ENCODE peak calls at places on chromosome 18, in six cellular contexts. One of them, this sample, is unnamed. For H3K36me3, the result is how much of the 10 kb centered on the place peaks cover.

GRCh38 chr18:37393945-37394609 is 171.5 kb downstream of the CELF4 start:
- DNase-seq in transverse colon: peak
- DNase-seq in spleen: peak
- DNase-seq in H1: peak
- DNase-seq in HCT116: no peak
- DNase-seq in gastrocnemius medialis: peak
- DNase-seq in this sample: no peak

GRCh38 chr18:23228102-23229051 is 93.1 kb downstream of the CABLES1 start:
- DNase-seq in transverse colon: peak
- DNase-seq in HCT116: no peak
- DNase-seq in spleen: no peak
- DNase-seq in gastrocnemius medialis: no peak
- DNase-seq in H1: no peak
- DNase-seq in this sample: no peak

GRCh38 chr18:2237706-2238105 is 333.6 kb downstream of the METTL4 start:
- DNase-seq in gastrocnemius medialis: no peak
- DNase-seq in H1: no peak
- DNase-seq in HCT116: no peak
- DNase-seq in transverse colon: no peak
- DNase-seq in spleen: no peak
- DNase-seq in this sample: no peak

GRCh38 chr18:26159353-26159752 is 25.7 kb downstream of the PSMA8 start:
- DNase-seq in spleen: no peak
- DNase-seq in gastrocnemius medialis: no peak
- DNase-seq in HCT116: peak
- DNase-seq in H1: no peak
- DNase-seq in transverse colon: no peak
- DNase-seq in this sample: no peak

GRCh38 chr18:10938241-10938640 is 211.1 kb downstream of the PIEZO2 start:
- DNase-seq in transverse colon: no peak
- DNase-seq in HCT116: no peak
- DNase-seq in spleen: no peak
- DNase-seq in H1: no peak
- DNase-seq in gastrocnemius medialis: no peak
- DNase-seq in this sample: no peak

GRCh38 chr18:28802546-28802945 is 625.6 kb upstream of the CDH2 start:
- DNase-seq in transverse colon: no peak
- DNase-seq in H1: no peak
- DNase-seq in gastrocnemius medialis: no peak
- DNase-seq in HCT116: no peak
- DNase-seq in spleen: no peak
- DNase-seq in this sample: no peak

GRCh38 chr18:26157326-26157725 is 23.7 kb downstream of the PSMA8 start:
- DNase-seq in HCT116: no peak
- DNase-seq in spleen: no peak
- DNase-seq in gastrocnemius medialis: no peak
- DNase-seq in transverse colon: no peak
- DNase-seq in H1: no peak
- DNase-seq in this sample: no peak

GRCh38 chr18:77119851-77120491 is 12.6 kb downstream of the MBP start:
- DNase-seq in gastrocnemius medialis: no peak
- DNase-seq in HCT116: no peak
- DNase-seq in H1: no peak
- DNase-seq in spleen: no peak
- DNase-seq in transverse colon: no peak
- DNase-seq in this sample: no peak

GRCh38 chr18:58417752-58418151 is 211.1 kb downstream of the ALPK2 start:
- DNase-seq in spleen: no peak
- DNase-seq in transverse colon: no peak
- DNase-seq in gastrocnemius medialis: no peak
- DNase-seq in HCT116: no peak
- DNase-seq in H1: no peak
- DNase-seq in this sample: no peak

GRCh38 chr18:50829644-50830043 is 9.8 kb upstream of the MRO start:
- DNase-seq in transverse colon: no peak
- DNase-seq in HCT116: no peak
- DNase-seq in spleen: no peak
- DNase-seq in gastrocnemius medialis: no peak
- DNase-seq in H1: no peak
- DNase-seq in this sample: no peak

GRCh38 chr18:5462227-5462626 is 81.6 kb downstream of the EPB41L3 start:
- DNase-seq in H1: no peak
- DNase-seq in spleen: no peak
- DNase-seq in transverse colon: no peak
- DNase-seq in gastrocnemius medialis: no peak
- DNase-seq in HCT116: no peak
- DNase-seq in this sample: no peak

GRCh38 chr18:5058768-5059539 is 138.1 kb downstream of the AKAIN1 start:
- DNase-seq in spleen: no peak
- DNase-seq in HCT116: no peak
- DNase-seq in gastrocnemius medialis: peak
- DNase-seq in transverse colon: no peak
- DNase-seq in H1: no peak
- DNase-seq in this sample: no peak

GRCh38 chr18:45733535-45733934 is 9.6 kb downstream of the SLC14A1 start:
- DNase-seq in gastrocnemius medialis: no peak
- DNase-seq in transverse colon: no peak
- DNase-seq in spleen: no peak
- DNase-seq in HCT116: no peak
- DNase-seq in H1: peak
- DNase-seq in this sample: no peak

GRCh38 chr18:76955529-76956170 is 133.3 kb downstream of the ZNF236 start:
- DNase-seq in HCT116: no peak
- DNase-seq in spleen: no peak
- DNase-seq in H1: no peak
- DNase-seq in gastrocnemius medialis: no peak
- DNase-seq in transverse colon: peak
- DNase-seq in this sample: no peak

GRCh38 chr18:48975817-48976649 is 25.3 kb upstream of the SMAD7 start:
- DNase-seq in transverse colon: peak
- DNase-seq in spleen: peak
- DNase-seq in HCT116: no peak
- DNase-seq in H1: peak
- DNase-seq in gastrocnemius medialis: peak
- DNase-seq in this sample: no peak

GRCh38 chr18:52236134-52236533 is 103.9 kb upstream of the DCC start:
- DNase-seq in HCT116: no peak
- DNase-seq in H1: no peak
- DNase-seq in gastrocnemius medialis: no peak
- DNase-seq in transverse colon: no peak
- DNase-seq in spleen: no peak
- DNase-seq in this sample: no peak

GRCh38 chr18:69411199-69411598 is 10.5 kb downstream of the DOK6 start:
- DNase-seq in transverse colon: no peak
- DNase-seq in H1: no peak
- DNase-seq in spleen: no peak
- DNase-seq in gastrocnemius medialis: no peak
- DNase-seq in HCT116: no peak
- DNase-seq in this sample: no peak

GRCh38 chr18:36179562-36180334 is 7.5 kb upstream of the MOCOS start:
- DNase-seq in transverse colon: peak
- DNase-seq in gastrocnemius medialis: peak
- DNase-seq in spleen: no peak
- DNase-seq in HCT116: no peak
- DNase-seq in H1: no peak
- DNase-seq in this sample: no peak

GRCh38 chr18:46910856-46911255 is 6.5 kb downstream of the PIAS2 start:
- DNase-seq in transverse colon: no peak
- DNase-seq in gastrocnemius medialis: no peak
- DNase-seq in HCT116: no peak
- DNase-seq in spleen: no peak
- DNase-seq in H1: no peak
- DNase-seq in this sample: no peak

GRCh38 chr18:36534154-36534688 is 236.7 kb downstream of the FHOD3 start:
- DNase-seq in HCT116: no peak
- DNase-seq in spleen: no peak
- DNase-seq in transverse colon: no peak
- DNase-seq in H1: no peak
- DNase-seq in gastrocnemius medialis: no peak
- DNase-seq in this sample: peak

GRCh38 chr18:69958422-69958821 is 10.7 kb upstream of the CD226 start:
- DNase-seq in gastrocnemius medialis: no peak
- DNase-seq in transverse colon: no peak
- DNase-seq in spleen: no peak
- DNase-seq in HCT116: no peak
- DNase-seq in H1: no peak
- DNase-seq in this sample: peak

GRCh38 chr18:36503477-36503876 is 206.0 kb downstream of the FHOD3 start:
- DNase-seq in gastrocnemius medialis: no peak
- DNase-seq in spleen: no peak
- DNase-seq in transverse colon: no peak
- DNase-seq in H1: no peak
- DNase-seq in HCT116: no peak
- DNase-seq in this sample: no peak

GRCh38 chr18:56598422-56598821 is 40.0 kb downstream of the TXNL1 start:
- DNase-seq in H1: no peak
- DNase-seq in spleen: no peak
- DNase-seq in transverse colon: no peak
- DNase-seq in HCT116: no peak
- DNase-seq in gastrocnemius medialis: no peak
- DNase-seq in this sample: no peak

GRCh38 chr18:6868033-6868432 is 138.5 kb downstream of the ARHGAP28 start:
- DNase-seq in HCT116: no peak
- DNase-seq in gastrocnemius medialis: no peak
- DNase-seq in spleen: no peak
- DNase-seq in H1: no peak
- DNase-seq in transverse colon: no peak
- DNase-seq in this sample: peak

GRCh38 chr18:2707559-2708168 is 52.1 kb downstream of the SMCHD1 start:
- DNase-seq in H1: no peak
- DNase-seq in HCT116: no peak
- DNase-seq in transverse colon: no peak
- DNase-seq in spleen: no peak
- DNase-seq in gastrocnemius medialis: no peak
- DNase-seq in this sample: no peak

GRCh38 chr18:58565021-58565420 is 63.9 kb downstream of the ALPK2 start:
- DNase-seq in H1: no peak
- DNase-seq in gastrocnemius medialis: no peak
- DNase-seq in spleen: no peak
- DNase-seq in HCT116: no peak
- DNase-seq in transverse colon: no peak
- DNase-seq in this sample: no peak

GRCh38 chr18:67669993-67670671 is 153.6 kb upstream of the DSEL start:
- DNase-seq in HCT116: no peak
- DNase-seq in transverse colon: no peak
- DNase-seq in H1: no peak
- DNase-seq in gastrocnemius medialis: no peak
- DNase-seq in spleen: no peak
- DNase-seq in this sample: no peak

GRCh38 chr18:3468066-3468705 is 18.2 kb downstream of the TGIF1 start:
- DNase-seq in H1: no peak
- DNase-seq in HCT116: no peak
- DNase-seq in transverse colon: no peak
- DNase-seq in spleen: no peak
- DNase-seq in gastrocnemius medialis: no peak
- DNase-seq in this sample: peak

GRCh38 chr18:6022089-6022444 is 126.7 kb upstream of the TMEM200C start:
- DNase-seq in spleen: no peak
- DNase-seq in HCT116: no peak
- DNase-seq in gastrocnemius medialis: no peak
- DNase-seq in H1: no peak
- DNase-seq in transverse colon: no peak
- DNase-seq in this sample: no peak

GRCh38 chr18:48037481-48038271 is 107.2 kb upstream of the SMAD2 start:
- DNase-seq in gastrocnemius medialis: no peak
- DNase-seq in HCT116: peak
- DNase-seq in transverse colon: no peak
- DNase-seq in spleen: peak
- DNase-seq in H1: peak
- DNase-seq in this sample: no peak

GRCh38 chr18:69838620-69839411 is 108.9 kb downstream of the CD226 start:
- DNase-seq in H1: peak
- DNase-seq in gastrocnemius medialis: no peak
- DNase-seq in spleen: no peak
- DNase-seq in HCT116: peak
- DNase-seq in transverse colon: no peak
- DNase-seq in this sample: no peak

GRCh38 chr18:14747513-14748474 is at the start of gene ANKRD30B:
- DNase-seq in transverse colon: no peak
- DNase-seq in H1: no peak
- DNase-seq in gastrocnemius medialis: no peak
- DNase-seq in spleen: no peak
- DNase-seq in HCT116: no peak
- DNase-seq in this sample: no peak

GRCh38 chr18:12701161-12701560 is 1.4 kb downstream of the CEP76 start:
- DNase-seq in transverse colon: no peak
- DNase-seq in gastrocnemius medialis: no peak
- DNase-seq in spleen: no peak
- DNase-seq in H1: no peak
- DNase-seq in HCT116: no peak
- DNase-seq in this sample: no peak

DNA sequence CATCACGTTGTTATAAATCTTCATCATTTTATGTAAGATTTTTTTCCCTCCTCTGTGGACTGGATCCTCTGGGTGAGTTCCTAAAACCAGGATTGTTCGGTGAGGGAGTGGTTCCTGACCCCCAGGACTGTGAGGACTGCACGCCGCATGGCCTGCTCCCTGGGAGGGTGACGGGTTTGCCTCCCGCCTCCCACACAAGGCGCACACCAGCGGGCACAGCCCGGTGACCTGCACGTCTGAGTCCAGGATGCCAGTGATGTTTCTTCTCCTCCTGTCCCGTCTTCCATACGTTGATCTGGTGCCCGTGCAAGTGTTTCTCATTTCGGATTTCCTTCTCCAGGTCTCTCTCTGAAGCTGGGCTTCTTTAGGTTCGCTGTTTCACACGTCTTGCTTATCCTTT is 27.1 kb downstream of the CTDP1 start:
- DNase-seq in gastrocnemius medialis: peak
- DNase-seq in H1: no peak
- DNase-seq in spleen: no peak
- DNase-seq in HCT116: no peak
- DNase-seq in transverse colon: no peak
- DNase-seq in this sample: no peak
- H3K36me3 ChIP-seq in gastrocnemius medialis: under half
- H3K36me3 ChIP-seq in H1: under half
- H3K36me3 ChIP-seq in spleen: half or more
- H3K36me3 ChIP-seq in HCT116: under half
- H3K36me3 ChIP-seq in transverse colon: under half
- H3K36me3 ChIP-seq in this sample: half or more

GRCh38 chr18:73340135-73340934 is 472.5 kb upstream of the NETO1 start:
- DNase-seq in H1: no peak
- DNase-seq in HCT116: no peak
- DNase-seq in transverse colon: no peak
- DNase-seq in spleen: no peak
- DNase-seq in gastrocnemius medialis: no peak
- DNase-seq in this sample: no peak
- TF ChIP-seq CTCF in H1: no peak
- TF ChIP-seq CTCF in HCT116: no peak
- TF ChIP-seq CTCF in transverse colon: no peak
- TF ChIP-seq CTCF in spleen: no peak
- TF ChIP-seq CTCF in gastrocnemius medialis: no peak
- TF ChIP-seq CTCF in this sample: no peak

GRCh38 chr18:63158676-63159291 is 160.8 kb downstream of the BCL2 start:
- DNase-seq in transverse colon: no peak
- DNase-seq in spleen: no peak
- DNase-seq in HCT116: no peak
- DNase-seq in H1: no peak
- DNase-seq in gastrocnemius medialis: no peak
- DNase-seq in this sample: no peak
- TF ChIP-seq POLR2A in transverse colon: no peak
- TF ChIP-seq POLR2A in spleen: no peak
- TF ChIP-seq POLR2A in HCT116: no peak
- TF ChIP-seq POLR2A in H1: no peak
- TF ChIP-seq POLR2A in gastrocnemius medialis: no peak
- TF ChIP-seq POLR2A in this sample: no peak

GRCh38 chr18:22176622-22177495 is 7.5 kb downstream of the GATA6 start:
- DNase-seq in gastrocnemius medialis: no peak
- DNase-seq in HCT116: no peak
- DNase-seq in spleen: no peak
- DNase-seq in H1: peak
- DNase-seq in transverse colon: peak
- DNase-seq in this sample: no peak
- H3K36me3 ChIP-seq in gastrocnemius medialis: under half
- H3K36me3 ChIP-seq in HCT116: under half
- H3K36me3 ChIP-seq in spleen: under half
- H3K36me3 ChIP-seq in H1: under half
- H3K36me3 ChIP-seq in transverse colon: under half
- H3K36me3 ChIP-seq in this sample: under half

This sample was measured in esophagus muscularis mucosa.